ENCODE peak calls at places on chromosomes 2 and 18, in nine cellular contexts. A is HFFc6, U is pancreas, T is OCI-LY7, Z is coronary artery, L is dorsolateral prefrontal cortex, W is AG09309, E is tibial nerve, X is brain microvascular endothelial cell. F is an unnamed sample.
A peak's percentile ranks its signal among the peaks of the same experiment; 100 is the strongest.

GRCh38 chr2:33134764-33135560 is 188.2 kb downstream of the LTBP1 start:
- DNase-seq in U (no peak), X (no peak), A (peak; percentile 28), T (no peak), E (no peak), Z (no peak), W (no peak), L (no peak), F (no peak)

GRCh38 chr2:223123859-223124610 is 72.0 kb downstream of the KCNE4 start:
- DNase-seq in X (no peak), T (no peak), W (peak; percentile 46), U (no peak), Z (no peak), A (peak; percentile 12), L (no peak), E (no peak), F (no peak)

GRCh38 chr18:9765505-9765904 is 57.4 kb downstream of the RAB31 start:
- DNase-seq in Z (no peak), X (no peak), L (no peak), U (no peak), A (no peak), T (no peak), W (no peak), E (no peak), F (no peak)

GRCh38 chr2:20588918-20589871 is 61.7 kb downstream of the HS1BP3 start:
- DNase-seq in E (peak; percentile 10), A (no peak), T (no peak), U (no peak), X (no peak), Z (peak; percentile 60), W (no peak), L (peak; percentile 15), F (no peak)

GRCh38 chr2:214695789-214696188 is 113.7 kb downstream of the BARD1 start:
- DNase-seq in X (peak; percentile 31), A (no peak), U (no peak), E (no peak), Z (no peak), T (no peak), W (no peak), L (no peak), F (no peak)

GRCh38 chr2:60553496-60553991 is at the start of gene BCL11A:
- DNase-seq in A (peak; percentile 52), L (peak; percentile 71), X (peak; percentile 91), Z (no peak), W (peak; percentile 39), T (peak; percentile 89), E (no peak), U (peak; percentile 80), F (peak; percentile 44)

GRCh38 chr2:176159678-176160250 is 2.7 kb downstream of the HOXD3 start:
- DNase-seq in L (no peak), W (no peak), U (no peak), Z (no peak), X (no peak), T (no peak), A (no peak), E (no peak), F (no peak)

GRCh38 chr2:144331652-144332355 is 188.1 kb downstream of the ZEB2 start:
- DNase-seq in L (peak; percentile 67), T (no peak), E (peak; percentile 36), X (peak; percentile 44), U (no peak), W (no peak), A (peak; percentile 74), Z (peak; percentile 90), F (no peak)

GRCh38 chr2:203580846-203581245 is 45.7 kb upstream of the RAPH1 start:
- DNase-seq in T (no peak), E (no peak), A (no peak), L (peak; percentile 36), U (no peak), W (no peak), Z (no peak), X (no peak), F (no peak)

GRCh38 chr2:203574824-203575223 is 39.7 kb upstream of the RAPH1 start:
- DNase-seq in T (no peak), L (no peak), A (no peak), X (no peak), Z (no peak), U (no peak), W (no peak), E (no peak), F (no peak)

GRCh38 chr2:203579131-203579643 is 44.1 kb upstream of the RAPH1 start:
- DNase-seq in U (peak; percentile 80), E (no peak), X (peak; percentile 71), A (peak; percentile 92), L (no peak), T (no peak), W (no peak), Z (no peak), F (peak; percentile 26)

GRCh38 chr2:203579730-203580129 is 44.6 kb upstream of the RAPH1 start:
- DNase-seq in T (no peak), W (no peak), X (no peak), E (no peak), A (no peak), Z (no peak), L (no peak), U (no peak), F (no peak)

DNA sequence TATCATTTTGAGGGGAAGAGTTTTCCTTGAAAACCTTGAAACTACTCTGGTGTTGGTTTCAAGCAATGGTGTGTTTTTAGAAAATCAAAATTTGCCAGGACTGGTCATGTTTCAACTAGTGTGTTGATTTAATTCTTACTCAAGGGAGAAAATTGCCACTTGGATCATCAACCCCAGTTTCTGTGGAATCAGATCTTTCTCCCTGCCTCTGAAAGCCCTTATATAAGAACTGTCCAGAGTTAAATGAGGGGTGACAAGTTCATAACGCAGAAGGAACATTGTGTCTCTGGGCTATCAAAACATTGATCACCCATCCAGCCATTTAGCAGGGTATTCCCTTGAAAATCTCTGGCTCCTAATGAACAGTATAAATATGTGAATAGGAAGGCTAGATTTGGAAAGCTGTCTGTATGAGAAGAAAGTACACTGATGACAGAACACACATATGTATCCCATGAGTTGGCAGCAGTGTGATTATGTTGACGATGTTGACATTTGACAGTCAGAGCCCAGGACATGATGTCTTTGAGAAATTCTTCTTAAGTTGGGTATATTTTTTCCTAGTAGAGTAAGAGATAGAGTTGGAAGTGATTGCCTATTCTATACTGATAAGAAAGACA is 43.5 kb upstream of the RAPH1 start:
- DNase-seq in L (no peak), A (no peak), U (no peak), W (no peak), E (no peak), T (no peak), X (no peak), Z (no peak), F (no peak)
- TF ChIP-seq CTCF in L (no peak), A (no peak), U (no peak), W (no peak), E (no peak), T (no peak), X (no peak), Z (no peak), F (no peak)

DNA sequence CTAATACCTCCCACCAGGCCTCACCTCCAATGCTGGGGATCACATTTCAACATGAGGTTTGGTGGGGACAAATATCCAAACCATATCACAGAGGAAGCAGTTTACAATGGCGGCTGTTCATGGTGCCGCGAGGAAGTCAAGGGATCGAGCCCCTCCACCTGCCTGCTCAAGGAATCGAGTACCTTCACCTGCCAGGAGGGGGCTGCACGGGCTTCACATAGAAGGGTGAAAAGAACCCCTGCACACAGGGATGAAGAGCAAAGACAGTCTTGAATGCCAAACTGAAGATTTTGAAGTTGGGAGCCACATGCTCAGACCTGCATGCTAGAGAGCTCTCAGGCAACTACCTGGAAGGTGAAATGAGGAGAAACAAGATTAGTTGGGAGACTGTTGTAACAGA is 110.3 kb downstream of the KCNF1 start:
- DNase-seq in E (no peak), L (no peak), A (no peak), U (no peak), Z (no peak), T (no peak), X (no peak), W (no peak), F (no peak)
- TF ChIP-seq CTCF in E (no peak), L (no peak), A (peak; percentile 9), U (no peak), Z (no peak), T (peak; percentile 18), X (peak; percentile 16), W (no peak), F (no peak)

DNA sequence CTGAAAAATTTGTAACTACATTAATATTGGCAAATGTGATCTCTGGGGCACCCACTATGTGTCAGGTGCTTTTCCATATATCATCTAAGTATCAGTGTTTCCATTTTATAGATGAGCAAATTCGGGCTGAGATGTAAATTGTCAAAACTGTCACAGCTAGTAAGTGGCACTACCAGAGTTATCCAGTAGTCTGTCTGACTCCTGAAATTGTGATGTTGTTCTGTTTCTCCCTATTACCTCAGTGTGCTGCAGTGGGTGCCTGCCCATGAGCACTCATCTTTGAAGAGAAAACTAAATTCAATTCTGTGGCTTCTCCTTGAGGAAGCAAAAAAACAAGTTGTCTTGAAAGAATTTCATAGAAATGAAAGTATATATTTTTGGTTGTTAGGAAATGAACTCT is 467.4 kb upstream of the FANCL start:
- DNase-seq in U (no peak), E (no peak), A (no peak), W (no peak), L (no peak), T (no peak), Z (no peak), X (no peak), F (no peak)
- TF ChIP-seq CTCF in U (no peak), E (no peak), A (no peak), W (no peak), L (no peak), T (no peak), Z (no peak), X (peak; percentile 15), F (no peak)

GRCh38 chr2:70888925-70889715 is 46.6 kb upstream of the ATP6V1B1 start:
- DNase-seq in Z (peak; percentile 45), X (no peak), A (no peak), L (no peak), T (no peak), E (no peak), U (no peak), W (no peak), F (no peak)

GRCh38 chr2:70891572-70892356 is 43.9 kb upstream of the ATP6V1B1 start:
- DNase-seq in E (no peak), T (no peak), U (no peak), A (no peak), Z (peak; percentile 63), W (no peak), X (no peak), L (no peak), F (no peak)

GRCh38 chr2:70888389-70888924 is 47.2 kb upstream of the ATP6V1B1 start:
- DNase-seq in W (no peak), L (no peak), T (no peak), U (no peak), X (no peak), Z (no peak), E (no peak), A (no peak), F (no peak)

GRCh38 chr2:70889716-70890037 is 46.0 kb upstream of the ATP6V1B1 start:
- DNase-seq in X (no peak), A (no peak), U (no peak), E (no peak), T (no peak), L (no peak), W (no peak), Z (no peak), F (no peak)

GRCh38 chr2:70890469-70891065 is 45.1 kb upstream of the ATP6V1B1 start:
- DNase-seq in W (no peak), A (peak; percentile 23), E (no peak), U (no peak), Z (no peak), L (no peak), T (no peak), X (no peak), F (no peak)
- TF ChIP-seq CTCF in W (peak; percentile 2), A (no peak), E (no peak), U (no peak), Z (no peak), L (no peak), T (no peak), X (no peak), F (no peak)

F was measured in AG04450.